ENCODE peak calls at places on chromosomes 1 and 21, in six cellular contexts. One of them, this sample, is unnamed.

GRCh38 chr1:183027031-183027430 is 3.8 kb downstream of the LAMC1 start:
- DNase-seq in GOT3: no peak
- DNase-seq in body of pancreas: no peak
- DNase-seq in kidney: no peak
- DNase-seq in tibial artery: no peak
- DNase-seq in putamen: no peak
- DNase-seq in this sample: no peak

GRCh38 chr1:67144696-67145095 is 9.9 kb upstream of the C1orf141 start:
- DNase-seq in GOT3: no peak
- DNase-seq in body of pancreas: no peak
- DNase-seq in kidney: no peak
- DNase-seq in tibial artery: no peak
- DNase-seq in putamen: no peak
- DNase-seq in this sample: no peak

GRCh38 chr1:157932082-157932481 is 61.4 kb upstream of the KIRREL1 start:
- DNase-seq in GOT3: no peak
- DNase-seq in body of pancreas: no peak
- DNase-seq in kidney: no peak
- DNase-seq in tibial artery: no peak
- DNase-seq in putamen: no peak
- DNase-seq in this sample: no peak

GRCh38 chr1:6603851-6604558 is 1.3 kb upstream of the KLHL21 start:
- DNase-seq in GOT3: no peak
- DNase-seq in body of pancreas: peak
- DNase-seq in kidney: peak
- DNase-seq in tibial artery: peak
- DNase-seq in putamen: no peak
- DNase-seq in this sample: peak

GRCh38 chr1:54273092-54273836 is 73.3 kb downstream of the MRPL37 start:
- DNase-seq in GOT3: peak
- DNase-seq in body of pancreas: peak
- DNase-seq in kidney: peak
- DNase-seq in tibial artery: peak
- DNase-seq in putamen: peak
- DNase-seq in this sample: peak

GRCh38 chr1:43540653-43541071 is 10.0 kb downstream of the PTPRF start:
- DNase-seq in GOT3: no peak
- DNase-seq in body of pancreas: no peak
- DNase-seq in kidney: peak
- DNase-seq in tibial artery: peak
- DNase-seq in putamen: peak
- DNase-seq in this sample: peak

GRCh38 chr1:3061981-3062615 is 6.9 kb upstream of the PRDM16 start:
- DNase-seq in GOT3: no peak
- DNase-seq in body of pancreas: no peak
- DNase-seq in kidney: peak
- DNase-seq in tibial artery: no peak
- DNase-seq in putamen: no peak
- DNase-seq in this sample: no peak

GRCh38 chr1:153447498-153448170 is 12.8 kb downstream of the S100A7 start:
- DNase-seq in GOT3: no peak
- DNase-seq in body of pancreas: no peak
- DNase-seq in kidney: no peak
- DNase-seq in tibial artery: no peak
- DNase-seq in putamen: no peak
- DNase-seq in this sample: no peak

GRCh38 chr1:192506741-192507155 is 68.8 kb upstream of the RGS1 start:
- DNase-seq in GOT3: no peak
- DNase-seq in body of pancreas: no peak
- DNase-seq in kidney: no peak
- DNase-seq in tibial artery: no peak
- DNase-seq in putamen: no peak
- DNase-seq in this sample: no peak

GRCh38 chr1:230112131-230112701 is 45.2 kb downstream of the GALNT2 start:
- DNase-seq in GOT3: no peak
- DNase-seq in body of pancreas: no peak
- DNase-seq in kidney: no peak
- DNase-seq in tibial artery: no peak
- DNase-seq in putamen: peak
- DNase-seq in this sample: no peak

GRCh38 chr1:109822749-109823542 is 59.2 kb upstream of the EPS8L3 start:
- DNase-seq in GOT3: no peak
- DNase-seq in body of pancreas: no peak
- DNase-seq in kidney: no peak
- DNase-seq in tibial artery: no peak
- DNase-seq in putamen: no peak
- DNase-seq in this sample: no peak

GRCh38 chr1:204409111-204409510 is 2.5 kb downstream of the PPP1R15B start:
- DNase-seq in GOT3: no peak
- DNase-seq in body of pancreas: no peak
- DNase-seq in kidney: no peak
- DNase-seq in tibial artery: no peak
- DNase-seq in putamen: no peak
- DNase-seq in this sample: no peak

GRCh38 chr1:15330028-15330427 is 79.7 kb upstream of the EFHD2 start:
- DNase-seq in GOT3: no peak
- DNase-seq in body of pancreas: no peak
- DNase-seq in kidney: no peak
- DNase-seq in tibial artery: no peak
- DNase-seq in putamen: no peak
- DNase-seq in this sample: no peak

GRCh38 chr1:7534061-7534825 is 236.9 kb upstream of the VAMP3 start:
- DNase-seq in GOT3: no peak
- DNase-seq in body of pancreas: no peak
- DNase-seq in kidney: peak
- DNase-seq in tibial artery: no peak
- DNase-seq in putamen: no peak
- DNase-seq in this sample: no peak

GRCh38 chr1:81949421-81949820 is 148.7 kb downstream of the ADGRL2 start:
- DNase-seq in GOT3: no peak
- DNase-seq in body of pancreas: no peak
- DNase-seq in kidney: no peak
- DNase-seq in tibial artery: no peak
- DNase-seq in putamen: no peak
- DNase-seq in this sample: no peak

GRCh38 chr1:174074757-174075156 is 52.6 kb upstream of the RC3H1 start:
- DNase-seq in GOT3: no peak
- DNase-seq in body of pancreas: no peak
- DNase-seq in kidney: no peak
- DNase-seq in tibial artery: no peak
- DNase-seq in putamen: peak
- DNase-seq in this sample: no peak

GRCh38 chr1:87942165-87942564 is 613.5 kb downstream of the LMO4 start:
- DNase-seq in GOT3: no peak
- DNase-seq in body of pancreas: no peak
- DNase-seq in kidney: no peak
- DNase-seq in tibial artery: peak
- DNase-seq in putamen: no peak
- DNase-seq in this sample: no peak

GRCh38 chr1:78830321-78830720 is 176.2 kb downstream of the ADGRL4 start:
- DNase-seq in GOT3: no peak
- DNase-seq in body of pancreas: no peak
- DNase-seq in kidney: no peak
- DNase-seq in tibial artery: no peak
- DNase-seq in putamen: no peak
- DNase-seq in this sample: no peak

GRCh38 chr1:206658264-206658980 is 23.1 kb downstream of the DYRK3 start:
- DNase-seq in GOT3: no peak
- DNase-seq in body of pancreas: peak
- DNase-seq in kidney: no peak
- DNase-seq in tibial artery: no peak
- DNase-seq in putamen: no peak
- DNase-seq in this sample: no peak

GRCh38 chr1:95223110-95223509 is 10.9 kb upstream of the RWDD3 start:
- DNase-seq in GOT3: no peak
- DNase-seq in body of pancreas: no peak
- DNase-seq in kidney: no peak
- DNase-seq in tibial artery: no peak
- DNase-seq in putamen: no peak
- DNase-seq in this sample: no peak

GRCh38 chr21:42047821-42048613 is 23.1 kb upstream of the UMODL1 start:
- DNase-seq in GOT3: peak
- DNase-seq in body of pancreas: peak
- DNase-seq in kidney: peak
- DNase-seq in tibial artery: peak
- DNase-seq in putamen: peak
- DNase-seq in this sample: peak

GRCh38 chr1:234600418-234601216 is 9.4 kb downstream of the IRF2BP2 start:
- DNase-seq in GOT3: no peak
- DNase-seq in body of pancreas: no peak
- DNase-seq in kidney: no peak
- DNase-seq in tibial artery: no peak
- DNase-seq in putamen: peak
- DNase-seq in this sample: no peak

GRCh38 chr1:171780583-171781166 is 785 bp upstream of the METTL13 start:
- DNase-seq in GOT3: no peak
- DNase-seq in body of pancreas: no peak
- DNase-seq in kidney: no peak
- DNase-seq in tibial artery: no peak
- DNase-seq in putamen: no peak
- DNase-seq in this sample: no peak

GRCh38 chr1:50278352-50278878 is 144.8 kb downstream of the DMRTA2 start:
- DNase-seq in GOT3: no peak
- DNase-seq in body of pancreas: no peak
- DNase-seq in kidney: no peak
- DNase-seq in tibial artery: no peak
- DNase-seq in putamen: no peak
- DNase-seq in this sample: no peak

GRCh38 chr1:179263121-179263520 is 30.5 kb upstream of the SOAT1 start:
- DNase-seq in GOT3: no peak
- DNase-seq in body of pancreas: no peak
- DNase-seq in kidney: no peak
- DNase-seq in tibial artery: no peak
- DNase-seq in putamen: no peak
- DNase-seq in this sample: no peak

GRCh38 chr1:21098186-21098915 is 78.3 kb downstream of the EIF4G3 start:
- DNase-seq in GOT3: no peak
- DNase-seq in body of pancreas: no peak
- DNase-seq in kidney: no peak
- DNase-seq in tibial artery: no peak
- DNase-seq in putamen: no peak
- DNase-seq in this sample: no peak

GRCh38 chr1:206012086-206012859 is 9.1 kb upstream of the RAB7B start:
- DNase-seq in GOT3: no peak
- DNase-seq in body of pancreas: no peak
- DNase-seq in kidney: peak
- DNase-seq in tibial artery: peak
- DNase-seq in putamen: peak
- DNase-seq in this sample: no peak

GRCh38 chr1:12627308-12627707 is 9.3 kb upstream of the DHRS3 start:
- DNase-seq in GOT3: no peak
- DNase-seq in body of pancreas: no peak
- DNase-seq in kidney: no peak
- DNase-seq in tibial artery: no peak
- DNase-seq in putamen: no peak
- DNase-seq in this sample: no peak

GRCh38 chr21:33266050-33266783 is at the start of gene IL10RB:
- DNase-seq in GOT3: peak
- DNase-seq in body of pancreas: peak
- DNase-seq in kidney: peak
- DNase-seq in tibial artery: peak
- DNase-seq in putamen: peak
- DNase-seq in this sample: peak

GRCh38 chr1:85884372-85885035 is 176.3 kb upstream of the ZNHIT6 start:
- DNase-seq in GOT3: no peak
- DNase-seq in body of pancreas: no peak
- DNase-seq in kidney: no peak
- DNase-seq in tibial artery: no peak
- DNase-seq in putamen: no peak
- DNase-seq in this sample: no peak

GRCh38 chr1:233064988-233065387 is 114.6 kb downstream of the NTPCR start:
- DNase-seq in GOT3: no peak
- DNase-seq in body of pancreas: no peak
- DNase-seq in kidney: no peak
- DNase-seq in tibial artery: no peak
- DNase-seq in putamen: no peak
- DNase-seq in this sample: no peak